ENCODE peak calls at places on chromosome 2, in eight cellular contexts. D is H54, Z is breast epithelium, V is endothelial cell of umbilical vein, T is A549, U is right lobe of liver, B is upper lobe of left lung, I is transverse colon. G is an unnamed sample.

GRCh38 chr2:129906861-129907235 is 72.6 kb upstream of the RAB6C start:
- DNase-seq in D (no peak), B (peak; percentile 44), U (no peak), I (no peak), T (no peak), Z (no peak), V (no peak), G (no peak)

GRCh38 chr2:127104166-127104660 is 2.7 kb downstream of the BIN1 start:
- DNase-seq in B (no peak), V (no peak), I (no peak), U (no peak), Z (peak; percentile 10), T (no peak), D (no peak), G (no peak)

GRCh38 chr2:74768401-74768914 is 65.5 kb upstream of the HK2 start:
- DNase-seq in V (no peak), D (no peak), T (no peak), U (no peak), I (no peak), B (no peak), Z (no peak), G (no peak)

GRCh38 chr2:216792222-216793001 is 67.5 kb downstream of the TNP1 start:
- DNase-seq in I (no peak), D (no peak), B (no peak), V (no peak), Z (no peak), T (no peak), U (no peak), G (no peak)

GRCh38 chr2:236632295-236633218 is 62.9 kb downstream of the ACKR3 start:
- DNase-seq in Z (no peak), I (no peak), V (no peak), T (no peak), D (no peak), B (no peak), U (no peak), G (no peak)

GRCh38 chr2:205407984-205408383 is 274.3 kb upstream of the NRP2 start:
- DNase-seq in D (no peak), B (no peak), U (no peak), Z (no peak), V (peak; percentile 79), I (no peak), T (no peak), G (no peak)

GRCh38 chr2:212330263-212330662 is 208.3 kb downstream of the ERBB4 start:
- DNase-seq in T (no peak), Z (no peak), U (peak; percentile 9), D (no peak), V (no peak), B (no peak), I (no peak), G (no peak)

GRCh38 chr2:177532567-177532966 is 140.0 kb downstream of the AGPS start:
- DNase-seq in V (no peak), D (no peak), Z (no peak), T (no peak), U (no peak), I (no peak), B (no peak), G (no peak)

GRCh38 chr2:222669353-222669752 is 2.1 kb upstream of the MOGAT1 start:
- DNase-seq in T (no peak), I (no peak), V (no peak), Z (no peak), D (no peak), U (no peak), B (no peak), G (no peak)

GRCh38 chr2:222673273-222673672 is 1.8 kb downstream of the MOGAT1 start:
- DNase-seq in V (no peak), B (no peak), D (no peak), Z (no peak), I (no peak), U (no peak), T (no peak), G (no peak)

GRCh38 chr2:222670191-222671038 is 1.0 kb upstream of the MOGAT1 start:
- DNase-seq in T (no peak), Z (no peak), D (no peak), V (no peak), I (no peak), B (no peak), U (no peak), G (no peak)

GRCh38 chr2:222672068-222672401 is 577 bp downstream of the MOGAT1 start:
- DNase-seq in I (no peak), V (no peak), D (no peak), T (no peak), B (no peak), U (no peak), Z (no peak), G (no peak)

DNA sequence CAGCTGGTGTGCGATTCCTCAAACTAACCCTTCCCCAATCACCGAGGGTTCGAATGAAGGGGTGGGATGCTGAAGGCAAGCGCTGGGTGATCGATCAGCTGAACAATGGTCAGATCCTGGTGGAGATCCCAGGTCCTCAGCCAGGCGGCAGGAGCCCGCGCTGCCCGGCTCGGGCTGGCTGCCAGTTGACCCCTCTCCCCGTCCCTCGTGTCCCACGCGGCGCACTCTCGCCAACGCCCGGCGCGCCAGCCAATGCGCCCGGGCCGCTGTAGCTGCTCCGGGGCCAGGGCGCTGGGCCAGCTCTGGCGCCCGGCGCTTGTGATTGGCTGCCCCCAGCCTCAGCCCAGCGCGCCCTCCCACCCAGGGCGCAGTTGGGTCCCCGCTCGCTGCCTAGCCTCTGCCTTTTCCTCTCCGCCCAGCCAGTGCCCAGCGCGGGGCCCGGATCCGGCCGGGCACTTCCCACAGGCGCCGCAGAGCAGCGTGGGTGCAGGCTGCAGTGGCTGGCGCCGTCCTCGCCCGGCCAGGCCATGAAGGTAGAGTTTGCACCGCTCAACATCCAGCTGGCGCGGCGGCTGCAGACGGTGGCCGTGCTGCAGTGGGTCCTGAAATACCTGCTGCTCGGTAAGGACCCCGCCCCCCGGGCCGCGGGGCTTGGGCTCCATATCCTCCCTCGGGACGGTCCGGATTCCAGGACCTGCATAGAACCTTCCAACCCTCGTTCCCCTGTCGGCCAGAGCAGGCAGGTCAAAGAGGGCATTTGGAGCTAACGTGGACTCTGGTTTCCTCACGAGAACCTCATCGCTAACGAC is at the start of gene MOGAT1:
- DNase-seq in T (no peak), B (peak; percentile 92), U (peak; percentile 86), V (no peak), I (peak; percentile 34), Z (no peak), D (no peak), G (no peak)
- TF ChIP-seq POLR2A in T (no peak), B (no peak), U (peak; percentile 96), V (no peak), I (no peak), Z (no peak), D (no peak), G (no peak)

GRCh38 chr2:46767706-46768105 is 147.9 kb downstream of the MCFD2 start:
- DNase-seq in Z (no peak), B (no peak), T (no peak), U (no peak), I (no peak), D (no peak), V (no peak), G (no peak)

GRCh38 chr2:46772500-46772899 is 143.1 kb downstream of the MCFD2 start:
- DNase-seq in Z (no peak), V (no peak), B (no peak), I (no peak), U (no peak), T (no peak), D (no peak), G (no peak)

GRCh38 chr2:46771309-46771708 is 144.3 kb downstream of the MCFD2 start:
- DNase-seq in U (no peak), T (peak; percentile 50), Z (no peak), B (no peak), V (no peak), D (no peak), I (no peak), G (no peak)

GRCh38 chr2:46769809-46770208 is 145.8 kb downstream of the MCFD2 start:
- DNase-seq in D (no peak), V (no peak), Z (no peak), I (no peak), B (no peak), T (peak; percentile 41), U (no peak), G (no peak)

DNA sequence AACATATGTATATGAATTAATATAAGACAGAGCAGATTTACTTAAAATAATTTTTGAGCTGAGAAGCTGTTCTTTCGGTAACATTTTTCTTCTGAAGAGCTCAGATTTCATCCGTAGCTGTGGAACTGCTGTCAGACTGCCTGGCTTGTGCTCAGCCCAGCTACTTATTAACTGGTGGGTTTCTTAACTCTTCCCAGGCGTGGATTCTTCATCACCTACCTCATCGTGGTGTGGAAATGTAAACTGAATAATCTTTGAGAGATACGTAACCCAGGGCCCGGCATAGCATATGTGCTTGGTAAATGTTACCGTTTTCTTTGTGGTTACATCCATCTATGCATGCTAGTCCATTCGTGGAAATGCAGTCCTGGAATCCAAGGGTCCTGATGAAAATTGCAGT is 145.0 kb downstream of the MCFD2 start:
- DNase-seq in Z (no peak), T (peak; percentile 87), I (no peak), B (no peak), U (no peak), D (no peak), V (no peak), G (no peak)
- TF ChIP-seq POLR2A in Z (no peak), T (no peak), I (no peak), B (no peak), U (no peak), D (no peak), V (no peak), G (no peak)

DNA sequence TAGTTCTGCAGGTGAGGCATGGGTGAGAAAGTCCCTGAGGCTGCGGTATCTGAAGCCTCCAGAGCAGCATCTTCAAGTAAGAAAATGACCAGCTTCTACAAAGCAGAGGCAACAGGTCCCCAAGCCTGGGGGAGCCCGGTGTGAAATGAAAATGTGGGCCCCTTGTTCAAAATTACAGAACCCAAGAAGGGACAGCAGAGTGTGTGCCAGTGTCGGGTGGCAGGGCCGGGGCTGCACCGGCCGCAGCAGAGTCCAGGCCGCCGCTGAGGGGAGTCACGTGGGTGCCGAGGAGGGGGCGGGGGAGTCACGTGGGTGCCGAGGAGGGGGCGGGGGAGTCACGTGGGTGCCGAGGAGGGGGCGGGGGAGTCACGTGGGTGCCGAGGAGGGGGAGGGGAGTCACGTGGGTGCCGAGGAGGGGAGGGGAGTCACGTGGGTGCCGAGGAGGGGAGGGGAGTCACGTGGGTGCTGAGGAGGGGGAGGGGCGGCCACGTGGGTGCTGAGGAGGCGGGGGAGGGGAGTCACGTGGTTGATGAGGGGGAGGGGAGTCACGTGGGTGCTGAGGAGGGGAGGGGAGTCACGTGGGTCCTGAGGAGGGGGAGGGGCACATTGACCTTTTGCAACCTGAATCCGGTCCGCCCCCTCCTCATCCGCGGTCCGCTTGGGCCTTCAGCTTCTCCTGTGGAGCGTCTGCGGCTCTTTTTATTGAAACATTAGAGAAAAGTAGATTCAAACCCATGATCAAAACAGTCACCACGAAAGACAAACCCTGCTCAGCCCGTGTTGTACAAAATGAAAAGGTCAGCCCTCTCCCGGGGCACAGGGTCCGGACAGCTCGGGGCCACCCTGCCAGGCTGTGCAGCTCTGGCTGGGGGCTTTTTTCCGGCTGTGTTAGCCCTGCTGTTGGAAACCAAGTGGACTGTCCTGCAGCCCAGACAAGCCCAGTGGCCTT is 10.4 kb downstream of the COLEC11 start:
- DNase-seq in T (peak; percentile 99), B (peak; percentile 53), U (no peak), I (no peak), V (no peak), D (no peak), Z (no peak), G (no peak)
- TF ChIP-seq POLR2A in T (peak; percentile 77), B (no peak), U (no peak), I (no peak), V (no peak), D (no peak), Z (no peak), G (peak; percentile 30)

DNA sequence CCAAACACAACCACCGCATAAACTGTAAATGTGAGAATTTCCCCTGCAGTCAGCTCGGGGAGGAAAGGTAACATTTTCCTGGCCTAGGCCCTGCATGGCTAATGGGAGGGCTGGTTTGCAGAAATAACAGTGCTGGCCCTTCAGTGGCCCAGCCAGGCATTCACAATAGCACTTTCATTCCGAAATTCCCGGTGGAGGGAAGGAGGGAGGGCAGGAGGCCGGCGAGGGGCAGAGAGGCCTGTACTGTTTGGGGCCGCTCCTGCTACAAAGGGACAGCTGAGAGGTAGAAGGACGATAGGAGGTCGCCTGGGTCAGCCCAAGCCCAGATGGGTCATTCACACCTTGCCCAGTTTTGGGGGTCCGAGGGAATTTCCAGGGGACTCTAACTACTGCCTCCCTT is 11.3 kb downstream of the CYP26B1 start:
- DNase-seq in B (no peak), Z (no peak), I (no peak), T (no peak), U (no peak), D (no peak), V (no peak), G (no peak)
- TF ChIP-seq POLR2A in B (no peak), Z (no peak), I (no peak), T (no peak), U (no peak), D (no peak), V (no peak), G (no peak)